ENCODE peak calls at places on chromosomes 16 and 17, in five cellular contexts. A, F, R, D and Z are unnamed samples.

GRCh38 chr16:67632415-67633172 is 12.3 kb upstream of the CARMIL2 start:
- DNase-seq in A (peak; percentile 57), F (peak; percentile 58), R (peak; percentile 69), D (no peak), Z (peak; percentile 54)

GRCh38 chr17:57420674-57421392 is 164.5 kb downstream of the MSI2 start:
- DNase-seq in A (no peak), F (no peak), R (peak; percentile 27), D (no peak), Z (no peak)

GRCh38 chr17:83089322-83090156 is 10.1 kb downstream of the METRNL start:
- DNase-seq in A (no peak), F (no peak), R (no peak), D (no peak), Z (no peak)

GRCh38 chr16:73206306-73206705 is 158.4 kb upstream of the ZFHX3 start:
- DNase-seq in A (no peak), F (no peak), R (no peak), D (no peak), Z (peak; percentile 42)

GRCh38 chr16:27579086-27579980 is 29.4 kb downstream of the KATNIP start:
- DNase-seq in A (no peak), F (no peak), R (peak; percentile 25), D (no peak), Z (peak; percentile 24)

GRCh38 chr17:18381158-18381952 is 3.8 kb downstream of the EVPLL start:
- DNase-seq in A (no peak), F (no peak), R (no peak), D (no peak), Z (no peak)

GRCh38 chr16:67396159-67396774 is 3.0 kb upstream of the TPPP3 start:
- DNase-seq in A (peak; percentile 79), F (peak; percentile 92), R (peak; percentile 69), D (peak; percentile 87), Z (peak; percentile 65)

GRCh38 chr16:17461951-17462729 is 8.6 kb downstream of the XYLT1 start:
- DNase-seq in A (no peak), F (no peak), R (no peak), D (no peak), Z (no peak)

GRCh38 chr17:10316986-10317834 is 55.6 kb downstream of the MYH13 start:
- DNase-seq in A (peak; percentile 75), F (peak; percentile 47), R (peak; percentile 85), D (peak; percentile 14), Z (peak; percentile 53)

GRCh38 chr17:8474826-8475225 is 39.1 kb downstream of the NDEL1 start:
- DNase-seq in A (no peak), F (no peak), R (no peak), D (no peak), Z (no peak)

GRCh38 chr16:57536306-57537193 is at the start of gene CCDC102A:
- DNase-seq in A (peak; percentile 40), F (peak; percentile 23), R (no peak), D (peak; percentile 38), Z (no peak)

GRCh38 chr17:70137451-70138230 is 31.7 kb upstream of the KCNJ2 start:
- DNase-seq in A (no peak), F (peak; percentile 57), R (peak; percentile 97), D (no peak), Z (peak; percentile 96)

DNA sequence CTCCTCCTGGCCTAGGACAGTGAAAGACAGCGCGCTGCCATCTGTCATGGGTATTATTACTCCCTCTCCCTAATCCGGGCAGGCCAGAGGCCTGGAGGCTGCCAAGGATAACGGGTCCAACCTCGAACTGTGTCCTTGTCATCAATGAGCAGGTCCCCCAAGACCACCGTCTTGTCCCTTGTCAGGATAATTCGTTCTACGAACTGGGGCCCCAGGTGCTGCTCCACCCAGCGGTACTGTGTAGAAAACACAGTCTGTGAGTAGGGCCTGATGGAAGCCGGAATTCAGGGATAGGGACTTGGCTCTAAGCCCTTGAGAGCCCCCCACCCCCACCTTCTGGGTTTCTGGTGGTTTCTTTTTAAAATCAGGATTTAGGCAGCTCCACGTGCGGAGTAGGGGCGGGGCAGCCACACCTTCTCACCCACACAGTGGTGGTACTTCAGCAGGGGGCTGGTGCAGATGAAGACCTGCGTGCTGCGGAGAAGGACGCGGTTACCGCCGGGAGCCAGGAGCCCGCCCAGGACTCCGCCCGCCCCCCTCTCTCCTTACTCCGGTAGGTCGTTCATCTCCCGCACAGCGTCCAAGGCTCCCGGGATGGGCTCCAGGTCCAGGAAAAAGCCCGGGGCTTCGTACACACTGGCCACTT is 787 bp downstream of the NT5C start:
- DNase-seq in A (peak; percentile 45), F (peak; percentile 24), R (peak; percentile 52), D (peak; percentile 44), Z (peak; percentile 67)
- TF ChIP-seq CTCF in A (peak; percentile 42), F (no peak), R (peak; percentile 51), D (no peak), Z (peak; percentile 62)

GRCh38 chr17:50062323-50063243 is 6.7 kb downstream of the ITGA3 start:
- DNase-seq in A (peak; percentile 83), F (peak; percentile 85), R (peak; percentile 78), D (peak; percentile 27), Z (peak; percentile 79)

GRCh38 chr17:50065056-50065455 is 9.1 kb downstream of the ITGA3 start:
- DNase-seq in A (no peak), F (no peak), R (no peak), D (no peak), Z (no peak)

GRCh38 chr17:50066995-50067394 is 11.1 kb downstream of the ITGA3 start:
- DNase-seq in A (no peak), F (no peak), R (no peak), D (no peak), Z (no peak)

GRCh38 chr17:50063516-50064252 is 7.8 kb downstream of the ITGA3 start:
- DNase-seq in A (no peak), F (no peak), R (peak; percentile 60), D (no peak), Z (no peak)

DNA sequence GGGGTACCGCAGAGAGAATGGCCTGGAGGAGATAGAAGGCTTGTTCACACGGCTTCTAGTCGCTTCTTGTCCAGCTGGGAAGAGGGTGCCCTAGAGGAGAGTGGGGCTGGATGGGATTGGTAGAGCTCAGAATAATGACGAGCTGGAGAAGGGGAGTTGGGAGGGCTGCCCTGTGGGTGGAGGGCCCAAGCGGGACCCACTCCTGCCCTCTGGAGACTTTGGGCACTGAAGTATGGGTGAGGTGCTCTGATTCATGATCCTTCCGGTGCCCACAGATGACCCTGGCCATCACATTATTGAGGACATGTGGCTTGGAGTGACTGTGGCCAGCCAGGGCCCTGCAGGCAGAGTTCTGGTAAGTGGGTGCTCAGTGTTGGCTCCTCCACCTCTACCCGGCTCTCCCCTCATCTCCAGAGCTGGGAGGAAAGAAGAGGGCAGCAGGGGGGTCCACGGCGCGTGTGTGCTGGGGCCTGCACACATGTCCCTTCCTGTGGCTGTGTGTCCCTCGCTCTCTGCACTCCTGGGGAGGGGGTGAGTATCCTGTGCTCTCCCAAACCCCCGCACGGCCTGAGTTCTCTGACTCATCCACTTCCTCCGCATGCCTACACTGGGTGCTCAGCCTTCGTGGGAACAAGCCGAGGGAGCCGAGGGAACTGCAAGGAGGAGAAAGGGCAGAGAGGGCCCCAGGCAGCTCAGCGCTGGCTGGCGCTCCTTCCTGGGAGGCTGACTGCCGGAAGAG is 8.5 kb downstream of the ITGA3 start:
- DNase-seq in A (no peak), F (no peak), R (peak; percentile 96), D (no peak), Z (peak; percentile 95)
- H3K4me3 ChIP-seq in A (no peak overlapping the region), F (no peak overlapping the region), R (no peak overlapping the region), D (no peak overlapping the region), Z (no peak overlapping the region)

GRCh38 chr17:6471531-6472465 is 27.5 kb downstream of the PIMREG start:
- DNase-seq in A (no peak), F (no peak), R (peak; percentile 61), D (no peak), Z (peak; percentile 82)
- TF ChIP-seq CTCF in A (no peak), F (no peak), R (no peak), D (no peak), Z (peak; percentile 32)

GRCh38 chr17:72116692-72117469 is 3.9 kb upstream of the SOX9 start:
- DNase-seq in A (no peak), F (no peak), R (no peak), D (peak; percentile 25), Z (peak; percentile 34)
- H3K4me3 ChIP-seq in A (peak overlapping the region; percentile 81), F (peak overlapping the region; percentile 46), R (no peak overlapping the region), D (no peak overlapping the region), Z (peak overlapping the region; percentile 43)

GRCh38 chr16:30783280-30784109 is 3.5 kb downstream of the ZNF629 start:
- DNase-seq in A (no peak), F (no peak), R (no peak), D (no peak), Z (no peak)

GRCh38 chr16:30782486-30783279 is 4.3 kb downstream of the ZNF629 start:
- DNase-seq in A (no peak), F (no peak), R (no peak), D (no peak), Z (no peak)

GRCh38 chr16:30786115-30786935 is 680 bp downstream of the ZNF629 start:
- DNase-seq in A (no peak), F (no peak), R (peak; percentile 63), D (peak; percentile 35), Z (peak; percentile 69)

GRCh38 chr16:30785126-30786106 is 1.6 kb downstream of the ZNF629 start:
- DNase-seq in A (no peak), F (no peak), R (no peak), D (no peak), Z (no peak)

DNA sequence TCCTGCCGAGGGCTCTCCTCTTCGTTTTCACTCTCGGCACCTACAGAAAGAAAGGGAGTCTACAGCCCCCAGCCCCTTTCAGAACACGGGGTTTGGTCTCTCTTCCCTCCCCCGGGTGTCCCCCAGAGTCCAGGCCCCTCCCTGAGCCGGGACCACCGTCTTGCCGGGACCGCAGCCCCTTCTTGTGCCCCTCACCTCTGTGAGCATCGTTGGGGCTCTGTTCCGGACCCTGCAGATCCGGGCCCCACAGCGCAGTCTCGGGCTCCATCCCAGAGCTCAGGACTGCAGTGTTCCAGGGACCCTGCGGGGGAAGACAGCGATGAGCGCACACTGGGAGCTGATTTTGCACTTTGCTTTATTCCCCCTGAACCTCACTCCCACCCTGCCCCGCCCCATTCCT is 2.8 kb downstream of the ZNF629 start:
- DNase-seq in A (no peak), F (no peak), R (no peak), D (no peak), Z (no peak)
- TF ChIP-seq CTCF in A (no peak), F (no peak), R (no peak), D (no peak), Z (no peak)

DNA sequence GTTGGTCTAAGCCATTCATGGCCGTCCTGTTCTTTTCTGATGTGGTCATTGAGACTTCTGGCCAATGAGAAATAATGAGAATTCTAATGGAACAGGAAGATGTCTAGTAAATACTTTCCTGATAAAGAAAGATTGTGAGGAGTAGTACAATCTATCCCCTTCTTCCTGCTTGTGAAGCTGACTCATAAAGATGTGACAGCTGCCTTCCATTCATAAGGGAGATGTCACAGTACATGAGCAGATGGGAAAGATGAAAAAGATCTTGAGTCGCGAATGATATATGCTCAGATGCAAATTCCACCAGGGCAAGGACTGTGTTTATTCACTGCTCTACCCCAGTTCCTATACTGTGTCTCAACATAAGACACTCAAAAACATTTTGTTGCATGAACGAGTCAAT is 111.7 kb upstream of the FOXF1 start:
- DNase-seq in A (no peak), F (no peak), R (peak; percentile 58), D (no peak), Z (peak; percentile 67)
- H3K4me3 ChIP-seq in A (no peak overlapping the region), F (no peak overlapping the region), R (no peak overlapping the region), D (no peak overlapping the region), Z (no peak overlapping the region)